ENCODE peak calls at places on chromosomes 7 and 10, in ten cellular contexts. One of them, this sample, is unnamed.

GRCh38 chr10:96390460-96390864 is 31.7 kb upstream of the OPALIN start:
- DNase-seq in tibial nerve: no peak
- DNase-seq in PC-9: no peak
- DNase-seq in heart right ventricle: peak; percentile 79
- DNase-seq in PC-3: no peak
- DNase-seq in CD8-positive, alpha-beta T cell: no peak
- DNase-seq in heart left ventricle: peak; percentile 82
- DNase-seq in neural progenitor cell: no peak
- DNase-seq in lung: no peak
- DNase-seq in testis: no peak
- DNase-seq in this sample: no peak

GRCh38 chr7:28165221-28165807 is 15.3 kb downstream of the JAZF1 start:
- DNase-seq in tibial nerve: no peak
- DNase-seq in PC-9: no peak
- DNase-seq in heart right ventricle: no peak
- DNase-seq in PC-3: no peak
- DNase-seq in CD8-positive, alpha-beta T cell: no peak
- DNase-seq in heart left ventricle: no peak
- DNase-seq in neural progenitor cell: peak; percentile 13
- DNase-seq in lung: no peak
- DNase-seq in testis: no peak
- DNase-seq in this sample: no peak

GRCh38 chr7:37901236-37901827 is 15.3 kb downstream of the SFRP4 start:
- DNase-seq in tibial nerve: no peak
- DNase-seq in PC-9: no peak
- DNase-seq in heart right ventricle: no peak
- DNase-seq in PC-3: peak; percentile 57
- DNase-seq in CD8-positive, alpha-beta T cell: no peak
- DNase-seq in heart left ventricle: no peak
- DNase-seq in neural progenitor cell: peak; percentile 55
- DNase-seq in lung: no peak
- DNase-seq in testis: no peak
- DNase-seq in this sample: peak; percentile 28

GRCh38 chr7:126727930-126728331 is 524.8 kb downstream of the GRM8 start:
- DNase-seq in tibial nerve: no peak
- DNase-seq in PC-9: no peak
- DNase-seq in heart right ventricle: no peak
- DNase-seq in PC-3: peak; percentile 2
- DNase-seq in CD8-positive, alpha-beta T cell: no peak
- DNase-seq in heart left ventricle: no peak
- DNase-seq in neural progenitor cell: no peak
- DNase-seq in lung: no peak
- DNase-seq in testis: no peak
- DNase-seq in this sample: peak; percentile 17

GRCh38 chr10:70430489-70431445 is 10.7 kb downstream of the NODAL start:
- DNase-seq in tibial nerve: peak; percentile 79
- DNase-seq in PC-9: no peak
- DNase-seq in heart right ventricle: peak; percentile 89
- DNase-seq in PC-3: no peak
- DNase-seq in CD8-positive, alpha-beta T cell: no peak
- DNase-seq in heart left ventricle: peak; percentile 72
- DNase-seq in neural progenitor cell: peak; percentile 20
- DNase-seq in lung: peak; percentile 72
- DNase-seq in testis: peak; percentile 79
- DNase-seq in this sample: no peak

GRCh38 chr7:11346312-11346711 is 372.6 kb downstream of the PHF14 start:
- DNase-seq in tibial nerve: no peak
- DNase-seq in PC-9: no peak
- DNase-seq in heart right ventricle: no peak
- DNase-seq in PC-3: peak; percentile 15
- DNase-seq in CD8-positive, alpha-beta T cell: no peak
- DNase-seq in heart left ventricle: no peak
- DNase-seq in neural progenitor cell: no peak
- DNase-seq in lung: no peak
- DNase-seq in testis: no peak
- DNase-seq in this sample: no peak

GRCh38 chr7:378551-379455 is 88.8 kb downstream of the FOXL3 start:
- DNase-seq in tibial nerve: no peak
- DNase-seq in PC-9: no peak
- DNase-seq in heart right ventricle: no peak
- DNase-seq in PC-3: no peak
- DNase-seq in CD8-positive, alpha-beta T cell: no peak
- DNase-seq in heart left ventricle: peak; percentile 27
- DNase-seq in neural progenitor cell: peak; percentile 39
- DNase-seq in lung: no peak
- DNase-seq in testis: peak; percentile 16
- DNase-seq in this sample: no peak

GRCh38 chr7:20238754-20239324 is 21.7 kb upstream of the MACC1 start:
- DNase-seq in tibial nerve: no peak
- DNase-seq in PC-9: no peak
- DNase-seq in heart right ventricle: no peak
- DNase-seq in PC-3: no peak
- DNase-seq in CD8-positive, alpha-beta T cell: no peak
- DNase-seq in heart left ventricle: no peak
- DNase-seq in neural progenitor cell: no peak
- DNase-seq in lung: no peak
- DNase-seq in testis: no peak
- DNase-seq in this sample: no peak

GRCh38 chr7:44309271-44310091 is 15.9 kb downstream of the CAMK2B start:
- DNase-seq in tibial nerve: no peak
- DNase-seq in PC-9: no peak
- DNase-seq in heart right ventricle: no peak
- DNase-seq in PC-3: peak; percentile 11
- DNase-seq in CD8-positive, alpha-beta T cell: no peak
- DNase-seq in heart left ventricle: peak; percentile 84
- DNase-seq in neural progenitor cell: peak; percentile 88
- DNase-seq in lung: peak; percentile 30
- DNase-seq in testis: peak; percentile 74
- DNase-seq in this sample: no peak

GRCh38 chr10:124916098-124916584 is 25.8 kb upstream of the ZRANB1 start:
- DNase-seq in tibial nerve: no peak
- DNase-seq in PC-9: no peak
- DNase-seq in heart right ventricle: no peak
- DNase-seq in PC-3: peak; percentile 2
- DNase-seq in CD8-positive, alpha-beta T cell: no peak
- DNase-seq in heart left ventricle: no peak
- DNase-seq in neural progenitor cell: no peak
- DNase-seq in lung: no peak
- DNase-seq in testis: no peak
- DNase-seq in this sample: no peak

GRCh38 chr10:78332013-78332412 is 298.4 kb downstream of the RPS24 start:
- DNase-seq in tibial nerve: no peak
- DNase-seq in PC-9: no peak
- DNase-seq in heart right ventricle: no peak
- DNase-seq in PC-3: no peak
- DNase-seq in CD8-positive, alpha-beta T cell: no peak
- DNase-seq in heart left ventricle: no peak
- DNase-seq in neural progenitor cell: no peak
- DNase-seq in lung: no peak
- DNase-seq in testis: no peak
- DNase-seq in this sample: no peak

GRCh38 chr7:51034531-51035264 is 252.0 kb upstream of the GRB10 start:
- DNase-seq in tibial nerve: no peak
- DNase-seq in PC-9: peak; percentile 79
- DNase-seq in heart right ventricle: no peak
- DNase-seq in PC-3: peak; percentile 71
- DNase-seq in CD8-positive, alpha-beta T cell: no peak
- DNase-seq in heart left ventricle: no peak
- DNase-seq in neural progenitor cell: peak; percentile 20
- DNase-seq in lung: no peak
- DNase-seq in testis: no peak
- DNase-seq in this sample: no peak

GRCh38 chr7:14321947-14322346 is 332.5 kb upstream of the ETV1 start:
- DNase-seq in tibial nerve: no peak
- DNase-seq in PC-9: no peak
- DNase-seq in heart right ventricle: no peak
- DNase-seq in PC-3: peak; percentile 21
- DNase-seq in CD8-positive, alpha-beta T cell: no peak
- DNase-seq in heart left ventricle: no peak
- DNase-seq in neural progenitor cell: no peak
- DNase-seq in lung: no peak
- DNase-seq in testis: no peak
- DNase-seq in this sample: no peak

GRCh38 chr7:104993217-104993857 is 20.7 kb upstream of the KMT2E start:
- DNase-seq in tibial nerve: no peak
- DNase-seq in PC-9: no peak
- DNase-seq in heart right ventricle: no peak
- DNase-seq in PC-3: no peak
- DNase-seq in CD8-positive, alpha-beta T cell: no peak
- DNase-seq in heart left ventricle: no peak
- DNase-seq in neural progenitor cell: no peak
- DNase-seq in lung: no peak
- DNase-seq in testis: no peak
- DNase-seq in this sample: no peak
- H3K4me1 ChIP-seq in tibial nerve: peaks cover 7% of the 10 kb centered on the region
- H3K4me1 ChIP-seq in PC-9: no peaks in the 10 kb centered on the region
- H3K4me1 ChIP-seq in heart right ventricle: peaks cover 52% of the 10 kb centered on the region
- H3K4me1 ChIP-seq in PC-3: peaks cover 3% of the 10 kb centered on the region
- H3K4me1 ChIP-seq in CD8-positive, alpha-beta T cell: peaks cover 33% of the 10 kb centered on the region
- H3K4me1 ChIP-seq in heart left ventricle: peaks cover 43% of the 10 kb centered on the region
- H3K4me1 ChIP-seq in neural progenitor cell: no peaks in the 10 kb centered on the region
- H3K4me1 ChIP-seq in lung: peaks cover 10% of the 10 kb centered on the region
- H3K4me1 ChIP-seq in testis: peaks cover 4% of the 10 kb centered on the region
- H3K4me1 ChIP-seq in this sample: peaks cover 18% of the 10 kb centered on the region

DNA sequence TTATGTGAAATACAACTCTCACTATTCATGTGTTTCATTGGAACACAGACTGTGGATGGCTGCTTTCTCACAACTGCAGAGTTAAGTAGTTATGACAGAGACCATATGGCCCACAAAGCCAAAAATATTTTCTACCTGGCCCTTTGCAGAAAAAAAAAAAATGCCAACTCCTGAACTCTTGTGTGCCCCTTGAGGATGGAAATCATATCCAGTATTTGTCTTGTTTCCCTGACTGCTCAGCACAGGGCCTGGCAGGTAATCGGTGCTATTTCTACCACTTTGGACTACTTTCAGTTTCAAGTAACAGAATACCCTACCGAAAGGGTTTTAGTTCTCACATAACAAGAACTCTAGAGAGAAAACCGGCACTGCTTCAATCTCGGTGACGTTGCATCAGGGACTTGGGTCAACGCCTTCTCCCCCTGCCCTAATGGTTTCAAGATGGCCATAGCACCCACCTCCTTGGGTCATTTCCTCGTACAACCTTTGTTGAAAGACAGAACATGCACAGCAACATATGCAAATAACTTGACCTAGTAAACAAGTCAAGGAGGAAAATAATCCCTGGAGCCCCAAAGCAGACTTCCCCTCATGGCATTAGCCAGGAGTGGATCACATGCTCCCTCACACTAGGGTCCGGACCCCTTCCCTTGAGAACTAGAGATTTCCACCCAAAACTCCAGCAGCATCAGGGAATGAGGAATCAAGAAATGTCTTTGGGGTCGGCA is 11.8 kb upstream of the GPNMB start:
- DNase-seq in tibial nerve: no peak
- DNase-seq in PC-9: no peak
- DNase-seq in heart right ventricle: no peak
- DNase-seq in PC-3: no peak
- DNase-seq in CD8-positive, alpha-beta T cell: no peak
- DNase-seq in heart left ventricle: no peak
- DNase-seq in neural progenitor cell: no peak
- DNase-seq in lung: no peak
- DNase-seq in testis: no peak
- DNase-seq in this sample: no peak
- TF ChIP-seq CTCF in tibial nerve: no peak
- TF ChIP-seq CTCF in PC-9: no peak
- TF ChIP-seq CTCF in heart right ventricle: no peak
- TF ChIP-seq CTCF in PC-3: no peak
- TF ChIP-seq CTCF in CD8-positive, alpha-beta T cell: no peak
- TF ChIP-seq CTCF in heart left ventricle: no peak
- TF ChIP-seq CTCF in neural progenitor cell: no peak
- TF ChIP-seq CTCF in lung: no peak
- TF ChIP-seq CTCF in testis: no peak
- TF ChIP-seq CTCF in this sample: peak; percentile 30

GRCh38 chr10:6721964-6722615 is 142.0 kb upstream of the PRKCQ start:
- DNase-seq in tibial nerve: peak; percentile 36
- DNase-seq in PC-9: peak; percentile 91
- DNase-seq in heart right ventricle: peak; percentile 9
- DNase-seq in PC-3: peak; percentile 73
- DNase-seq in CD8-positive, alpha-beta T cell: no peak
- DNase-seq in heart left ventricle: no peak
- DNase-seq in neural progenitor cell: no peak
- DNase-seq in lung: no peak
- DNase-seq in testis: no peak
- DNase-seq in this sample: peak; percentile 2

GRCh38 chr10:6726924-6727323 is 146.8 kb upstream of the PRKCQ start:
- DNase-seq in tibial nerve: no peak
- DNase-seq in PC-9: no peak
- DNase-seq in heart right ventricle: no peak
- DNase-seq in PC-3: no peak
- DNase-seq in CD8-positive, alpha-beta T cell: no peak
- DNase-seq in heart left ventricle: no peak
- DNase-seq in neural progenitor cell: no peak
- DNase-seq in lung: no peak
- DNase-seq in testis: no peak
- DNase-seq in this sample: no peak

GRCh38 chr10:6716521-6716920 is 136.4 kb upstream of the PRKCQ start:
- DNase-seq in tibial nerve: no peak
- DNase-seq in PC-9: no peak
- DNase-seq in heart right ventricle: no peak
- DNase-seq in PC-3: no peak
- DNase-seq in CD8-positive, alpha-beta T cell: no peak
- DNase-seq in heart left ventricle: no peak
- DNase-seq in neural progenitor cell: no peak
- DNase-seq in lung: no peak
- DNase-seq in testis: no peak
- DNase-seq in this sample: no peak

GRCh38 chr10:6722616-6723004 is 142.5 kb upstream of the PRKCQ start:
- DNase-seq in tibial nerve: no peak
- DNase-seq in PC-9: peak; percentile 68
- DNase-seq in heart right ventricle: no peak
- DNase-seq in PC-3: no peak
- DNase-seq in CD8-positive, alpha-beta T cell: no peak
- DNase-seq in heart left ventricle: no peak
- DNase-seq in neural progenitor cell: no peak
- DNase-seq in lung: no peak
- DNase-seq in testis: no peak
- DNase-seq in this sample: no peak

DNA sequence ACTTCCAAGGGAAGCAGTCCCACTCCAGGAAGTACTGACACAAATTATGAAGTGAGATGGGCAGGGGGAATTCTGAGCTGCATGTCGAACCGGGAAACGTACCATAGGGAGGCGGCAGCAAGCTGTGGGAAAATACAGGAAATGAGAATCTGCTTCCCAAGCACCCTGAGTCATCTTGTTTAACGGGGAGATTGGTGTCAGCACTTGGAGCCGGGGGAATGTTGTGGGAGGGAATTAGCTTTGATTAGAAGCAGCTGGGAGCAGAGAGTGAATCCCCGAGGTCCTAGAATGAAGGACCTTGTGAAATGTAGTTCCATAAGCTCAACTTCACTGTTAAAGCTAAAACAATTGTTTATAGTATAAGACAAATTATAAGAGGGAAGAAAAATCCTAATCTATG is 141.4 kb upstream of the PRKCQ start:
- DNase-seq in tibial nerve: peak; percentile 24
- DNase-seq in PC-9: peak; percentile 66
- DNase-seq in heart right ventricle: peak; percentile 55
- DNase-seq in PC-3: peak; percentile 54
- DNase-seq in CD8-positive, alpha-beta T cell: no peak
- DNase-seq in heart left ventricle: peak; percentile 52
- DNase-seq in neural progenitor cell: no peak
- DNase-seq in lung: no peak
- DNase-seq in testis: no peak
- DNase-seq in this sample: no peak
- H3K4me3 ChIP-seq in tibial nerve: no peak overlapping the region
- H3K4me3 ChIP-seq in PC-9: no peak overlapping the region
- H3K4me3 ChIP-seq in heart right ventricle: no peak overlapping the region
- H3K4me3 ChIP-seq in PC-3: no peak overlapping the region
- H3K4me3 ChIP-seq in CD8-positive, alpha-beta T cell: no peak overlapping the region
- H3K4me3 ChIP-seq in heart left ventricle: no peak overlapping the region
- H3K4me3 ChIP-seq in neural progenitor cell: no peak overlapping the region
- H3K4me3 ChIP-seq in lung: no peak overlapping the region
- H3K4me3 ChIP-seq in testis: no peak overlapping the region
- H3K4me3 ChIP-seq in this sample: no peak overlapping the region

GRCh38 chr7:30912986-30913671 is 1.5 kb downstream of the AQP1 start:
- DNase-seq in tibial nerve: no peak
- DNase-seq in PC-9: no peak
- DNase-seq in heart right ventricle: no peak
- DNase-seq in PC-3: no peak
- DNase-seq in CD8-positive, alpha-beta T cell: no peak
- DNase-seq in heart left ventricle: no peak
- DNase-seq in neural progenitor cell: no peak
- DNase-seq in lung: no peak
- DNase-seq in testis: no peak
- DNase-seq in this sample: no peak
- H3K4me1 ChIP-seq in tibial nerve: peaks cover 20% of the 10 kb centered on the region
- H3K4me1 ChIP-seq in PC-9: peaks cover 30% of the 10 kb centered on the region
- H3K4me1 ChIP-seq in heart right ventricle: peaks cover 72% of the 10 kb centered on the region
- H3K4me1 ChIP-seq in PC-3: peaks cover 19% of the 10 kb centered on the region
- H3K4me1 ChIP-seq in CD8-positive, alpha-beta T cell: no peaks in the 10 kb centered on the region
- H3K4me1 ChIP-seq in heart left ventricle: peaks cover 84% of the 10 kb centered on the region
- H3K4me1 ChIP-seq in neural progenitor cell: peaks cover 38% of the 10 kb centered on the region
- H3K4me1 ChIP-seq in lung: peaks cover 15% of the 10 kb centered on the region
- H3K4me1 ChIP-seq in testis: peaks cover 9% of the 10 kb centered on the region
- H3K4me1 ChIP-seq in this sample: no peaks in the 10 kb centered on the region

This sample was measured in Panc1.